ENCODE peak calls at places on chromosomes 12 and 14, in ten cellular contexts. One of them, this sample, is unnamed.

GRCh38 chr14:90551733-90552464 is 155.1 kb downstream of the CALM1 start:
- DNase-seq in HFF-Myc: no peak
- DNase-seq in NB4: no peak
- DNase-seq in body of pancreas: no peak
- DNase-seq in left ventricle myocardium inferior: no peak
- DNase-seq in pancreas: no peak
- DNase-seq in AG04449: no peak
- DNase-seq in uterus: no peak
- DNase-seq in astrocyte of the cerebellum: no peak
- DNase-seq in fibroblast of the aortic adventitia: no peak
- DNase-seq in this sample: no peak

GRCh38 chr14:46399049-46399448 is 252.5 kb downstream of the RPL10L start:
- DNase-seq in HFF-Myc: no peak
- DNase-seq in NB4: no peak
- DNase-seq in body of pancreas: no peak
- DNase-seq in left ventricle myocardium inferior: no peak
- DNase-seq in pancreas: no peak
- DNase-seq in AG04449: no peak
- DNase-seq in uterus: no peak
- DNase-seq in astrocyte of the cerebellum: no peak
- DNase-seq in fibroblast of the aortic adventitia: no peak
- DNase-seq in this sample: no peak

GRCh38 chr14:22339277-22339676 is 249.7 kb downstream of the DAD1 start:
- DNase-seq in HFF-Myc: peak; percentile 7
- DNase-seq in NB4: no peak
- DNase-seq in body of pancreas: peak; percentile 31
- DNase-seq in left ventricle myocardium inferior: peak; percentile 83
- DNase-seq in pancreas: no peak
- DNase-seq in AG04449: no peak
- DNase-seq in uterus: peak; percentile 88
- DNase-seq in astrocyte of the cerebellum: peak; percentile 96
- DNase-seq in fibroblast of the aortic adventitia: peak; percentile 91
- DNase-seq in this sample: no peak

GRCh38 chr14:22781606-22782000 is 15.1 kb downstream of the OXA1L start:
- DNase-seq in HFF-Myc: no peak
- DNase-seq in NB4: no peak
- DNase-seq in body of pancreas: no peak
- DNase-seq in left ventricle myocardium inferior: no peak
- DNase-seq in pancreas: no peak
- DNase-seq in AG04449: no peak
- DNase-seq in uterus: no peak
- DNase-seq in astrocyte of the cerebellum: peak; percentile 32
- DNase-seq in fibroblast of the aortic adventitia: peak; percentile 25
- DNase-seq in this sample: peak; percentile 18

GRCh38 chr12:109358154-109358869 is 10.6 kb downstream of the MYO1H start:
- DNase-seq in HFF-Myc: no peak
- DNase-seq in NB4: peak; percentile 48
- DNase-seq in body of pancreas: no peak
- DNase-seq in left ventricle myocardium inferior: no peak
- DNase-seq in pancreas: no peak
- DNase-seq in AG04449: no peak
- DNase-seq in uterus: no peak
- DNase-seq in astrocyte of the cerebellum: no peak
- DNase-seq in fibroblast of the aortic adventitia: peak; percentile 59
- DNase-seq in this sample: no peak

GRCh38 chr12:107277850-107278249 is 184.5 kb upstream of the CRY1 start:
- DNase-seq in HFF-Myc: no peak
- DNase-seq in NB4: peak; percentile 23
- DNase-seq in body of pancreas: no peak
- DNase-seq in left ventricle myocardium inferior: no peak
- DNase-seq in pancreas: no peak
- DNase-seq in AG04449: peak; percentile 16
- DNase-seq in uterus: no peak
- DNase-seq in astrocyte of the cerebellum: peak; percentile 61
- DNase-seq in fibroblast of the aortic adventitia: peak; percentile 79
- DNase-seq in this sample: peak; percentile 93

GRCh38 chr12:67716817-67717216 is 68.3 kb downstream of the DYRK2 start:
- DNase-seq in HFF-Myc: no peak
- DNase-seq in NB4: no peak
- DNase-seq in body of pancreas: no peak
- DNase-seq in left ventricle myocardium inferior: no peak
- DNase-seq in pancreas: no peak
- DNase-seq in AG04449: peak; percentile 60
- DNase-seq in uterus: no peak
- DNase-seq in astrocyte of the cerebellum: peak; percentile 46
- DNase-seq in fibroblast of the aortic adventitia: peak; percentile 91
- DNase-seq in this sample: peak; percentile 20

GRCh38 chr14:79186523-79186922 is 1016.4 kb downstream of the NRXN3 start:
- DNase-seq in HFF-Myc: no peak
- DNase-seq in NB4: no peak
- DNase-seq in body of pancreas: no peak
- DNase-seq in left ventricle myocardium inferior: no peak
- DNase-seq in pancreas: no peak
- DNase-seq in AG04449: no peak
- DNase-seq in uterus: no peak
- DNase-seq in astrocyte of the cerebellum: no peak
- DNase-seq in fibroblast of the aortic adventitia: no peak
- DNase-seq in this sample: no peak

GRCh38 chr12:71719647-71720370 is 33.9 kb downstream of the TMEM19 start:
- DNase-seq in HFF-Myc: no peak
- DNase-seq in NB4: no peak
- DNase-seq in body of pancreas: no peak
- DNase-seq in left ventricle myocardium inferior: no peak
- DNase-seq in pancreas: no peak
- DNase-seq in AG04449: no peak
- DNase-seq in uterus: no peak
- DNase-seq in astrocyte of the cerebellum: no peak
- DNase-seq in fibroblast of the aortic adventitia: peak; percentile 41
- DNase-seq in this sample: peak; percentile 98

GRCh38 chr12:72271401-72271740 is 799 bp upstream of the TRHDE start:
- DNase-seq in HFF-Myc: no peak
- DNase-seq in NB4: no peak
- DNase-seq in body of pancreas: peak; percentile 72
- DNase-seq in left ventricle myocardium inferior: no peak
- DNase-seq in pancreas: no peak
- DNase-seq in AG04449: no peak
- DNase-seq in uterus: peak; percentile 22
- DNase-seq in astrocyte of the cerebellum: peak; percentile 34
- DNase-seq in fibroblast of the aortic adventitia: no peak
- DNase-seq in this sample: no peak

GRCh38 chr12:72207756-72208155 is 64.4 kb upstream of the TRHDE start:
- DNase-seq in HFF-Myc: no peak
- DNase-seq in NB4: no peak
- DNase-seq in body of pancreas: no peak
- DNase-seq in left ventricle myocardium inferior: no peak
- DNase-seq in pancreas: no peak
- DNase-seq in AG04449: no peak
- DNase-seq in uterus: no peak
- DNase-seq in astrocyte of the cerebellum: no peak
- DNase-seq in fibroblast of the aortic adventitia: no peak
- DNase-seq in this sample: no peak

GRCh38 chr12:67590122-67590795 is 58.3 kb upstream of the DYRK2 start:
- DNase-seq in HFF-Myc: no peak
- DNase-seq in NB4: no peak
- DNase-seq in body of pancreas: no peak
- DNase-seq in left ventricle myocardium inferior: no peak
- DNase-seq in pancreas: no peak
- DNase-seq in AG04449: no peak
- DNase-seq in uterus: no peak
- DNase-seq in astrocyte of the cerebellum: no peak
- DNase-seq in fibroblast of the aortic adventitia: no peak
- DNase-seq in this sample: no peak

GRCh38 chr12:10853746-10854145 is 4.5 kb upstream of the PRR4 start:
- DNase-seq in HFF-Myc: no peak
- DNase-seq in NB4: no peak
- DNase-seq in body of pancreas: no peak
- DNase-seq in left ventricle myocardium inferior: no peak
- DNase-seq in pancreas: no peak
- DNase-seq in AG04449: no peak
- DNase-seq in uterus: no peak
- DNase-seq in astrocyte of the cerebellum: no peak
- DNase-seq in fibroblast of the aortic adventitia: no peak
- DNase-seq in this sample: no peak

GRCh38 chr12:10851243-10851858 is 2.1 kb upstream of the PRR4 start:
- DNase-seq in HFF-Myc: no peak
- DNase-seq in NB4: no peak
- DNase-seq in body of pancreas: no peak
- DNase-seq in left ventricle myocardium inferior: no peak
- DNase-seq in pancreas: no peak
- DNase-seq in AG04449: no peak
- DNase-seq in uterus: no peak
- DNase-seq in astrocyte of the cerebellum: no peak
- DNase-seq in fibroblast of the aortic adventitia: no peak
- DNase-seq in this sample: peak; percentile 35

GRCh38 chr12:10861366-10861765 is 12.1 kb upstream of the PRR4 start:
- DNase-seq in HFF-Myc: no peak
- DNase-seq in NB4: no peak
- DNase-seq in body of pancreas: no peak
- DNase-seq in left ventricle myocardium inferior: no peak
- DNase-seq in pancreas: no peak
- DNase-seq in AG04449: no peak
- DNase-seq in uterus: no peak
- DNase-seq in astrocyte of the cerebellum: no peak
- DNase-seq in fibroblast of the aortic adventitia: peak; percentile 52
- DNase-seq in this sample: no peak

GRCh38 chr12:10855807-10856206 is 6.5 kb upstream of the PRR4 start:
- DNase-seq in HFF-Myc: no peak
- DNase-seq in NB4: no peak
- DNase-seq in body of pancreas: no peak
- DNase-seq in left ventricle myocardium inferior: no peak
- DNase-seq in pancreas: no peak
- DNase-seq in AG04449: no peak
- DNase-seq in uterus: no peak
- DNase-seq in astrocyte of the cerebellum: no peak
- DNase-seq in fibroblast of the aortic adventitia: no peak
- DNase-seq in this sample: no peak
- H3K4me3 ChIP-seq in HFF-Myc: no peak overlapping the region
- H3K4me3 ChIP-seq in NB4: no peak overlapping the region
- H3K4me3 ChIP-seq in body of pancreas: no peak overlapping the region
- H3K4me3 ChIP-seq in left ventricle myocardium inferior: no peak overlapping the region
- H3K4me3 ChIP-seq in pancreas: no peak overlapping the region
- H3K4me3 ChIP-seq in AG04449: no peak overlapping the region
- H3K4me3 ChIP-seq in uterus: no peak overlapping the region
- H3K4me3 ChIP-seq in astrocyte of the cerebellum: no peak overlapping the region
- H3K4me3 ChIP-seq in fibroblast of the aortic adventitia: no peak overlapping the region
- H3K4me3 ChIP-seq in this sample: no peak overlapping the region

GRCh38 chr12:6368906-6369525 is 6.3 kb downstream of the SCNN1A start:
- DNase-seq in HFF-Myc: no peak
- DNase-seq in NB4: no peak
- DNase-seq in body of pancreas: peak; percentile 77
- DNase-seq in left ventricle myocardium inferior: no peak
- DNase-seq in pancreas: no peak
- DNase-seq in AG04449: no peak
- DNase-seq in uterus: no peak
- DNase-seq in astrocyte of the cerebellum: no peak
- DNase-seq in fibroblast of the aortic adventitia: no peak
- DNase-seq in this sample: no peak

GRCh38 chr12:6367969-6368892 is 7.1 kb downstream of the SCNN1A start:
- DNase-seq in HFF-Myc: no peak
- DNase-seq in NB4: peak; percentile 68
- DNase-seq in body of pancreas: no peak
- DNase-seq in left ventricle myocardium inferior: no peak
- DNase-seq in pancreas: no peak
- DNase-seq in AG04449: no peak
- DNase-seq in uterus: no peak
- DNase-seq in astrocyte of the cerebellum: no peak
- DNase-seq in fibroblast of the aortic adventitia: no peak
- DNase-seq in this sample: no peak

GRCh38 chr12:6370576-6370935 is 4.8 kb downstream of the SCNN1A start:
- DNase-seq in HFF-Myc: no peak
- DNase-seq in NB4: no peak
- DNase-seq in body of pancreas: no peak
- DNase-seq in left ventricle myocardium inferior: no peak
- DNase-seq in pancreas: no peak
- DNase-seq in AG04449: no peak
- DNase-seq in uterus: no peak
- DNase-seq in astrocyte of the cerebellum: no peak
- DNase-seq in fibroblast of the aortic adventitia: no peak
- DNase-seq in this sample: no peak

GRCh38 chr12:6369916-6370575 is 5.3 kb downstream of the SCNN1A start:
- DNase-seq in HFF-Myc: no peak
- DNase-seq in NB4: no peak
- DNase-seq in body of pancreas: no peak
- DNase-seq in left ventricle myocardium inferior: no peak
- DNase-seq in pancreas: peak; percentile 35
- DNase-seq in AG04449: no peak
- DNase-seq in uterus: no peak
- DNase-seq in astrocyte of the cerebellum: no peak
- DNase-seq in fibroblast of the aortic adventitia: no peak
- DNase-seq in this sample: no peak

GRCh38 chr12:6367065-6367968 is 8.0 kb downstream of the SCNN1A start:
- DNase-seq in HFF-Myc: no peak
- DNase-seq in NB4: peak; percentile 87
- DNase-seq in body of pancreas: no peak
- DNase-seq in left ventricle myocardium inferior: no peak
- DNase-seq in pancreas: no peak
- DNase-seq in AG04449: no peak
- DNase-seq in uterus: no peak
- DNase-seq in astrocyte of the cerebellum: peak; percentile 43
- DNase-seq in fibroblast of the aortic adventitia: peak; percentile 52
- DNase-seq in this sample: no peak
- TF ChIP-seq CTCF in HFF-Myc: peak; percentile 22
- TF ChIP-seq CTCF in NB4: peak; percentile 62
- TF ChIP-seq CTCF in body of pancreas: no peak
- TF ChIP-seq CTCF in left ventricle myocardium inferior: peak; percentile 40
- TF ChIP-seq CTCF in pancreas: no peak
- TF ChIP-seq CTCF in AG04449: no peak
- TF ChIP-seq CTCF in uterus: no peak
- TF ChIP-seq CTCF in astrocyte of the cerebellum: peak; percentile 39
- TF ChIP-seq CTCF in fibroblast of the aortic adventitia: peak; percentile 24
- TF ChIP-seq CTCF in this sample: peak; percentile 26

DNA sequence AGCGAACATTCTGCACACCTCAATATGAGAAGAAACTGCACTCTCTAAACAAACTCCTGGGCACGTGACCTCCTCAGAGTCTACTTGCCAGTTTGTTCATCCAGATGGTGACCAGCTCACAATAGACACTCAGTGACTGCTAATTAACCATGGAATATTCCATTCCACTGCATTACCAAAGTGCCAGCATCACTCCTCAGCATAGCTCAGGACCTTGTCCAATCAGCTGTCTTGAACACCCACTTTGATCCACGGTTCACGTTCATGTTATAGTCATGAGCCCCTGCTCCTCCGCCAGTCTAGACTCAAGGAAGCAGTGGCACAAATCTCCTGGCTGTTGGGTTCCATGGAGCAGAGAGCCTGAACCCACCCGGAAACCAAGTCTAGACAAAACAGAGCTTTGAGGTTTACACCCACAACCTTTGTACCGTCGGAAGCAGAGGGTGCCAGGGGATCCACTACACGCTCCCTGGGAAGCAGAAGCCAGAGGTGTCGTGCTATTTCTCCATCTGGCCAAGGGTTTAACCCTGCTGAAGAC is 285.3 kb downstream of the ZFP36L1 start:
- DNase-seq in HFF-Myc: no peak
- DNase-seq in NB4: no peak
- DNase-seq in body of pancreas: no peak
- DNase-seq in left ventricle myocardium inferior: no peak
- DNase-seq in pancreas: no peak
- DNase-seq in AG04449: no peak
- DNase-seq in uterus: no peak
- DNase-seq in astrocyte of the cerebellum: no peak
- DNase-seq in fibroblast of the aortic adventitia: no peak
- DNase-seq in this sample: no peak
- H3K4me3 ChIP-seq in HFF-Myc: no peak overlapping the region
- H3K4me3 ChIP-seq in NB4: no peak overlapping the region
- H3K4me3 ChIP-seq in body of pancreas: no peak overlapping the region
- H3K4me3 ChIP-seq in left ventricle myocardium inferior: no peak overlapping the region
- H3K4me3 ChIP-seq in pancreas: no peak overlapping the region
- H3K4me3 ChIP-seq in AG04449: no peak overlapping the region
- H3K4me3 ChIP-seq in uterus: no peak overlapping the region
- H3K4me3 ChIP-seq in astrocyte of the cerebellum: no peak overlapping the region
- H3K4me3 ChIP-seq in fibroblast of the aortic adventitia: no peak overlapping the region
- H3K4me3 ChIP-seq in this sample: no peak overlapping the region

GRCh38 chr14:73718742-73719251 is 4.6 kb upstream of the PNMA1 start:
- DNase-seq in HFF-Myc: no peak
- DNase-seq in NB4: no peak
- DNase-seq in body of pancreas: no peak
- DNase-seq in left ventricle myocardium inferior: no peak
- DNase-seq in pancreas: no peak
- DNase-seq in AG04449: no peak
- DNase-seq in uterus: peak; percentile 78
- DNase-seq in astrocyte of the cerebellum: no peak
- DNase-seq in fibroblast of the aortic adventitia: no peak
- DNase-seq in this sample: no peak
- TF ChIP-seq CTCF in HFF-Myc: no peak
- TF ChIP-seq CTCF in NB4: no peak
- TF ChIP-seq CTCF in body of pancreas: no peak
- TF ChIP-seq CTCF in left ventricle myocardium inferior: no peak
- TF ChIP-seq CTCF in pancreas: no peak
- TF ChIP-seq CTCF in AG04449: no peak
- TF ChIP-seq CTCF in uterus: no peak
- TF ChIP-seq CTCF in astrocyte of the cerebellum: no peak
- TF ChIP-seq CTCF in fibroblast of the aortic adventitia: no peak
- TF ChIP-seq CTCF in this sample: no peak